ENCODE peak calls at places on chromosomes 2 and 18, in nine cellular contexts. One of them, this sample, is unnamed.

GRCh38 chr2:113200736-113201490 is 27.1 kb downstream of the PSD4 start:
- DNase-seq in naive thymus-derived CD4-positive, alpha-beta T cell: no peak
- DNase-seq in naive B cell: no peak
- DNase-seq in Kasumi-1: no peak
- DNase-seq in left kidney: no peak
- DNase-seq in fibroblast of mammary gland: no peak
- DNase-seq in cardiac fibroblast: no peak
- DNase-seq in cardiac septum: peak
- DNase-seq in lower leg skin: no peak
- DNase-seq in this sample: no peak

GRCh38 chr2:73172963-73173362 is 29.4 kb upstream of the NOTO start:
- DNase-seq in lower leg skin: no peak
- DNase-seq in left kidney: no peak
- DNase-seq in cardiac fibroblast: no peak
- DNase-seq in naive B cell: no peak
- DNase-seq in naive thymus-derived CD4-positive, alpha-beta T cell: no peak
- DNase-seq in cardiac septum: no peak
- DNase-seq in Kasumi-1: no peak
- DNase-seq in fibroblast of mammary gland: peak
- DNase-seq in this sample: peak

GRCh38 chr2:220226076-220226475 is 598.6 kb downstream of the SLC4A3 start:
- DNase-seq in fibroblast of mammary gland: no peak
- DNase-seq in left kidney: no peak
- DNase-seq in lower leg skin: no peak
- DNase-seq in cardiac septum: no peak
- DNase-seq in Kasumi-1: no peak
- DNase-seq in naive thymus-derived CD4-positive, alpha-beta T cell: no peak
- DNase-seq in cardiac fibroblast: no peak
- DNase-seq in naive B cell: no peak
- DNase-seq in this sample: no peak

GRCh38 chr18:4748975-4749374 is 293.9 kb upstream of the DLGAP1 start:
- DNase-seq in cardiac fibroblast: no peak
- DNase-seq in left kidney: peak
- DNase-seq in cardiac septum: no peak
- DNase-seq in naive thymus-derived CD4-positive, alpha-beta T cell: no peak
- DNase-seq in Kasumi-1: no peak
- DNase-seq in fibroblast of mammary gland: no peak
- DNase-seq in naive B cell: no peak
- DNase-seq in lower leg skin: no peak
- DNase-seq in this sample: no peak

GRCh38 chr2:46230115-46230571 is 67.1 kb upstream of the EPAS1 start:
- DNase-seq in Kasumi-1: no peak
- DNase-seq in fibroblast of mammary gland: no peak
- DNase-seq in cardiac septum: no peak
- DNase-seq in cardiac fibroblast: no peak
- DNase-seq in lower leg skin: no peak
- DNase-seq in naive thymus-derived CD4-positive, alpha-beta T cell: no peak
- DNase-seq in left kidney: no peak
- DNase-seq in naive B cell: no peak
- DNase-seq in this sample: no peak

GRCh38 chr2:226057914-226058313 is 658.4 kb downstream of the NYAP2 start:
- DNase-seq in fibroblast of mammary gland: no peak
- DNase-seq in cardiac fibroblast: no peak
- DNase-seq in Kasumi-1: peak
- DNase-seq in lower leg skin: no peak
- DNase-seq in naive B cell: no peak
- DNase-seq in left kidney: no peak
- DNase-seq in naive thymus-derived CD4-positive, alpha-beta T cell: no peak
- DNase-seq in cardiac septum: no peak
- DNase-seq in this sample: no peak

GRCh38 chr18:50469380-50469781 is 90.5 kb upstream of the MAPK4 start:
- DNase-seq in lower leg skin: no peak
- DNase-seq in cardiac septum: no peak
- DNase-seq in naive B cell: no peak
- DNase-seq in fibroblast of mammary gland: no peak
- DNase-seq in Kasumi-1: no peak
- DNase-seq in cardiac fibroblast: no peak
- DNase-seq in naive thymus-derived CD4-positive, alpha-beta T cell: no peak
- DNase-seq in left kidney: no peak
- DNase-seq in this sample: peak

GRCh38 chr2:111676423-111676822 is 207.6 kb downstream of the ANAPC1 start:
- DNase-seq in naive thymus-derived CD4-positive, alpha-beta T cell: no peak
- DNase-seq in cardiac fibroblast: no peak
- DNase-seq in left kidney: no peak
- DNase-seq in fibroblast of mammary gland: peak
- DNase-seq in naive B cell: no peak
- DNase-seq in Kasumi-1: no peak
- DNase-seq in lower leg skin: no peak
- DNase-seq in cardiac septum: no peak
- DNase-seq in this sample: no peak

GRCh38 chr18:67735506-67735905 is 219.0 kb upstream of the DSEL start:
- DNase-seq in fibroblast of mammary gland: no peak
- DNase-seq in naive thymus-derived CD4-positive, alpha-beta T cell: no peak
- DNase-seq in naive B cell: no peak
- DNase-seq in left kidney: no peak
- DNase-seq in cardiac fibroblast: no peak
- DNase-seq in lower leg skin: no peak
- DNase-seq in cardiac septum: no peak
- DNase-seq in Kasumi-1: no peak
- DNase-seq in this sample: no peak